ENCODE peak calls at places on chromosome 4, in nine cellular contexts. L is ELR, Q is tibial artery, F is GM23338, D is brain microvascular endothelial cell, S is testis, O is NAMALWA, I is mammary epithelial cell, W is T-helper 2 cell. K is an unnamed sample.

GRCh38 chr4:75672461-75673026 is 667 bp downstream of the G3BP2 start:
- DNase-seq in L (peak), Q (peak), F (peak), D (peak), S (peak), O (peak), I (peak), W (peak), K (peak)

GRCh38 chr4:56958111-56958517 is 19.3 kb downstream of the NOA1 start:
- DNase-seq in L (peak), Q (peak), F (no peak), D (peak), S (peak), O (no peak), I (peak), W (no peak), K (peak)

GRCh38 chr4:152148057-152148456 is 387.2 kb upstream of the GATB start:
- DNase-seq in L (no peak), Q (no peak), F (no peak), D (no peak), S (no peak), O (no peak), I (no peak), W (no peak), K (no peak)

GRCh38 chr4:77481856-77482255 is 123.8 kb upstream of the CXCL13 start:
- DNase-seq in L (peak), Q (no peak), F (no peak), D (no peak), S (no peak), O (no peak), I (peak), W (no peak), K (no peak)

GRCh38 chr4:4260185-4260751 is 12.2 kb upstream of the TMEM128 start:
- DNase-seq in L (peak), Q (no peak), F (peak), D (peak), S (peak), O (peak), I (peak), W (peak), K (peak)

GRCh38 chr4:11635336-11635735 is 206.6 kb upstream of the HS3ST1 start:
- DNase-seq in L (peak), Q (no peak), F (no peak), D (peak), S (no peak), O (no peak), I (peak), W (no peak), K (no peak)

GRCh38 chr4:101025755-101026154 is 321.6 kb downstream of the PPP3CA start:
- DNase-seq in L (no peak), Q (no peak), F (no peak), D (no peak), S (no peak), O (no peak), I (no peak), W (no peak), K (no peak)

GRCh38 chr4:94277539-94277938 is 65.1 kb downstream of the HPGDS start:
- DNase-seq in L (no peak), Q (no peak), F (no peak), D (no peak), S (no peak), O (no peak), I (no peak), W (no peak), K (no peak)

GRCh38 chr4:116839826-116840225 is 245.6 kb downstream of the TRAM1L1 start:
- DNase-seq in L (peak), Q (no peak), F (no peak), D (no peak), S (no peak), O (no peak), I (no peak), W (no peak), K (no peak)

GRCh38 chr4:121253961-121254360 is 89.8 kb upstream of the TNIP3 start:
- DNase-seq in L (no peak), Q (no peak), F (no peak), D (no peak), S (no peak), O (no peak), I (no peak), W (peak), K (no peak)

GRCh38 chr4:173237152-173237551 is 68.5 kb downstream of the GALNT7 start:
- DNase-seq in L (peak), Q (no peak), F (no peak), D (no peak), S (no peak), O (peak), I (peak), W (no peak), K (peak)

GRCh38 chr4:31918891-31919290 is 1198.7 kb downstream of the PCDH7 start:
- DNase-seq in L (peak), Q (no peak), F (no peak), D (no peak), S (no peak), O (no peak), I (peak), W (no peak), K (peak)

GRCh38 chr4:10762541-10762940 is 78.0 kb upstream of the CLNK start:
- DNase-seq in L (peak), Q (no peak), F (peak), D (peak), S (no peak), O (no peak), I (no peak), W (no peak), K (no peak)

GRCh38 chr4:121485190-121485804 is 104.5 kb upstream of the QRFPR start:
- DNase-seq in L (no peak), Q (no peak), F (no peak), D (no peak), S (no peak), O (no peak), I (peak), W (no peak), K (no peak)

GRCh38 chr4:98746530-98746929 is 88.1 kb upstream of the TSPAN5 start:
- DNase-seq in L (no peak), Q (no peak), F (no peak), D (peak), S (no peak), O (no peak), I (peak), W (no peak), K (no peak)

GRCh38 chr4:12137556-12137955 is 708.9 kb upstream of the HS3ST1 start:
- DNase-seq in L (no peak), Q (no peak), F (no peak), D (no peak), S (no peak), O (no peak), I (no peak), W (no peak), K (no peak)

GRCh38 chr4:112321768-112322684 is 24.9 kb downstream of the ALPK1 start:
- DNase-seq in L (peak), Q (no peak), F (peak), D (peak), S (peak), O (peak), I (peak), W (peak), K (peak)

GRCh38 chr4:28225005-28225404 is 1364.4 kb downstream of the STIM2 start:
- DNase-seq in L (peak), Q (no peak), F (peak), D (peak), S (no peak), O (peak), I (peak), W (no peak), K (no peak)

GRCh38 chr4:110508827-110509446 is 33.0 kb downstream of the ENPEP start:
- DNase-seq in L (peak), Q (no peak), F (peak), D (no peak), S (no peak), O (peak), I (peak), W (no peak), K (peak)

GRCh38 chr4:164138521-164138920 is 615.4 kb upstream of the SMIM31 start:
- DNase-seq in L (no peak), Q (no peak), F (no peak), D (no peak), S (no peak), O (no peak), I (peak), W (no peak), K (no peak)

GRCh38 chr4:145851516-145852201 is 87.0 kb downstream of the ZNF827 start:
- DNase-seq in L (no peak), Q (no peak), F (no peak), D (no peak), S (no peak), O (no peak), I (no peak), W (no peak), K (no peak)